ENCODE peak calls at places on chromosomes 6 and 20, in four cellular contexts. Z is mesendoderm, R is H9, G is dorsolateral prefrontal cortex. P is an unnamed sample.

GRCh38 chr20:2559641-2560040 is 23.3 kb downstream of the TMC2 start:
- DNase-seq in G (peak), R (no peak), Z (no peak), P (no peak)

GRCh38 chr6:99297415-99297814 is 52.1 kb downstream of the FAXC start:
- DNase-seq in R (peak), Z (peak), G (no peak), P (no peak)

GRCh38 chr20:11112837-11113236 is 439.0 kb upstream of the JAG1 start:
- DNase-seq in G (no peak), R (no peak), Z (no peak), P (no peak)

GRCh38 chr20:48339147-48339985 is 488.4 kb downstream of the PREX1 start:
- DNase-seq in G (no peak), Z (no peak), R (no peak), P (peak)

GRCh38 chr6:139029470-139030210 is 1.1 kb downstream of the ABRACL start:
- DNase-seq in Z (peak), R (peak), G (no peak), P (peak)

GRCh38 chr20:9574182-9574581 is 59.8 kb downstream of the LAMP5 start:
- DNase-seq in R (peak), Z (peak), G (no peak), P (no peak)

GRCh38 chr6:33185654-33186187 is 6.5 kb downstream of the COL11A2 start:
- DNase-seq in G (no peak), Z (no peak), R (no peak), P (no peak)

GRCh38 chr6:17413313-17413750 is 19.9 kb downstream of the CAP2 start:
- DNase-seq in R (no peak), Z (no peak), G (no peak), P (no peak)

GRCh38 chr6:14088600-14089168 is 28.9 kb upstream of the CD83 start:
- DNase-seq in G (no peak), Z (peak), R (no peak), P (no peak)

GRCh38 chr6:148175511-148176188 is 167.0 kb upstream of the SASH1 start:
- DNase-seq in G (no peak), Z (no peak), R (no peak), P (no peak)

GRCh38 chr6:147621280-147621679 is 112.8 kb downstream of the SAMD5 start:
- DNase-seq in Z (no peak), G (no peak), R (no peak), P (no peak)

GRCh38 chr20:3135507-3136070 is 24.1 kb downstream of the FASTKD5 start:
- DNase-seq in R (no peak), G (no peak), Z (no peak), P (no peak)

GRCh38 chr6:1597924-1598323 is 11.8 kb upstream of the FOXC1 start:
- DNase-seq in Z (no peak), R (no peak), G (no peak), P (no peak)

GRCh38 chr6:168865-169455 is 123.3 kb upstream of the DUSP22 start:
- DNase-seq in G (no peak), Z (peak), R (no peak), P (no peak)

GRCh38 chr6:35084511-35085203 is 56.5 kb downstream of the TCP11 start:
- DNase-seq in Z (no peak), G (peak), R (no peak), P (peak)

GRCh38 chr20:15653396-15654207 is 919.6 kb downstream of the KIF16B start:
- DNase-seq in G (no peak), R (no peak), Z (no peak), P (no peak)
- H3K27ac ChIP-seq in G (no peak), R (no peak), Z (no peak), P (no peak)

GRCh38 chr6:118748311-118749062 is 97.1 kb upstream of the CEP85L start:
- DNase-seq in G (peak), Z (peak), R (peak), P (no peak)
- H3K27ac ChIP-seq in G (peak), Z (no peak), R (peak), P (peak)

DNA sequence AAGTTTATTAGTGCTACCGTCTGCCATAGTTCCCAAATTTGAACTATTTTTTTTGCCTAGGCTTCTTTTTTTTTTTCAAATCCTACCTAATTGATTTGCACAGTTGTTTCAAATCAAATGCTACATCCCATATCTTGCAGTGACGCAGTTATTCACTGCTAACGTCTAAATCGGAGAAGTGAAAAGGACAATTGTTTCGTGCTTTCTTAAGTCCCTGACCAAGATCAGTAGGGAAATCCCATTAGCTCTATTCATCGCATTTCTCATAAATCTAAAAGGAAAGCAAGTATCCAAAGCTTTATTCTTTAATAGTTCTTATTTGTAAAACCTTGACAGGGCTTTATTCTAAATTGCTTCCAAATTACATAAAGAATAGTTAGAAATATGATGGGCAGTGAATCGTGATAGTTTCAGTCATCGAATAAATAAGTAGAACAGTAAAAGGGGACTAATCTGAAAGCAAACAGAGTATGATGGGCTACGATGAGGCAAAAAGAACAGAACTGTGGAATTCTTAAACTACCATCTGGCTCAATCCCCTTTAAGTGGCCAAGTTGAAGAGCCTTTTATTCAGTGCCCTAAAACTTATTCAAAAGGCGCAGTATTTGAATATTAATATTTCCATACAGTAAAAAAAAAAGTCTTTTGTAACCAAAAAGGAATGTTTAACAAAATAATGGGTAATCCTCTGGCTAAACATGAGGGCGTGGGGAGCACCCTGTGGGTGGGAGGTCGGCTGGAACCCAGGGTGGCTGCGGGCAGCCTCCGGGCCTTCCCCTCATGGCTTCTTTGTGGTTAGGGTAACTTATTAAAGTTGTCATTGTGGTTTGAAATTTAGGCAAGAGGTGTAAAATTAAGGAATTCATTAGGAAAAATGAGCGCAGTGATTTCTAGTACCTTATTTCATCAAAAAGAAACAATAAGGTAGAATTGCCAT is 3.0 kb upstream of the ARID1B start:
- DNase-seq in R (no peak), G (no peak), Z (no peak), P (no peak)
- H3K27ac ChIP-seq in R (no peak), G (peak), Z (no peak), P (no peak)

GRCh38 chr20:49792006-49792405 is 20.6 kb upstream of the SLC9A8 start:
- DNase-seq in R (no peak), Z (no peak), G (no peak), P (no peak)

GRCh38 chr20:49790077-49790798 is 22.4 kb upstream of the SLC9A8 start:
- DNase-seq in Z (peak), G (no peak), R (no peak), P (no peak)

GRCh38 chr20:49794336-49795124 is 18.1 kb upstream of the SLC9A8 start:
- DNase-seq in Z (no peak), R (no peak), G (no peak), P (peak)

GRCh38 chr20:49792611-49793010 is 20.0 kb upstream of the SLC9A8 start:
- DNase-seq in Z (no peak), R (no peak), G (no peak), P (no peak)

DNA sequence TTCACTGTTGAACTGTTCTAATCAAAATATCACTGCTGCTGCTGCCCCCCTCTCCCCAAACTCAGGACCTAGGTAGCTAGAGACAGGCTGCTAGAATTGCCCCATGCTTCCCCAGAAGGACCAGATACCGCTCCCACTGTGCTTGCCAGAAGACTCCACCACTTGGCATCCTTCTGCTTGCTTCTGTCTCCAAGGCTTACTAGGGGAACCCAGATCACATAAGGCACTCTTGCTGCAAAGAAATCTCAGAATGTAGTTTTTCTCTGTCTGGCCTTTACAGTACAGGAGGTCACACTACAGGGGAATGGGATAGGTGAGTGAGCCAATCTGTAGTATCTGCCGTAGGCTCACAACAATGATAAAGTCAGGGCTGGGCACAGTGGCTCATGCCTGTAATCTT is 21.5 kb upstream of the SLC9A8 start:
- DNase-seq in Z (no peak), G (no peak), R (no peak), P (no peak)
- H3K27ac ChIP-seq in Z (no peak), G (no peak), R (no peak), P (no peak)

GRCh38 chr6:98039876-98040605 is 757.0 kb upstream of the MMS22L start:
- DNase-seq in R (peak), Z (peak), G (no peak), P (no peak)
- H3K27ac ChIP-seq in R (peak), Z (peak), G (peak), P (no peak)

GRCh38 chr6:36149436-36149835 is 19.1 kb downstream of the MAPK13 start:
- DNase-seq in Z (no peak), G (no peak), R (no peak), P (no peak)
- H3K27ac ChIP-seq in Z (no peak), G (no peak), R (no peak), P (no peak)

P was measured in Peyer's patch.